ENCODE peak calls at places on chromosomes 4 and X, in seven cellular contexts. One of them, this sample, is unnamed. For H3K4me1, the result is how much of the 10 kb centered on the place peaks cover.

GRCh38 chr4:82201805-82202636 is 171.8 kb downstream of the HNRNPD start:
- DNase-seq in H9: peak
- DNase-seq in H1: no peak
- DNase-seq in mesendoderm: peak
- DNase-seq in mesenchymal stem cell: peak
- DNase-seq in neuronal stem cell: peak
- DNase-seq in trophoblast cell: peak
- DNase-seq in this sample: peak

GRCh38 chr4:1975880-1976279 is 32.9 kb downstream of the NELFA start:
- DNase-seq in mesendoderm: no peak
- DNase-seq in H9: peak
- DNase-seq in mesenchymal stem cell: no peak
- DNase-seq in H1: no peak
- DNase-seq in neuronal stem cell: no peak
- DNase-seq in trophoblast cell: no peak
- DNase-seq in this sample: no peak

GRCh38 chrX:40167240-40168182 is 69.8 kb upstream of the BCOR start:
- DNase-seq in H1: no peak
- DNase-seq in trophoblast cell: no peak
- DNase-seq in H9: peak
- DNase-seq in mesendoderm: peak
- DNase-seq in neuronal stem cell: no peak
- DNase-seq in mesenchymal stem cell: peak
- DNase-seq in this sample: no peak

GRCh38 chrX:16462912-16463311 is 187.0 kb upstream of the S100G start:
- DNase-seq in mesenchymal stem cell: peak
- DNase-seq in trophoblast cell: no peak
- DNase-seq in H9: no peak
- DNase-seq in H1: no peak
- DNase-seq in neuronal stem cell: no peak
- DNase-seq in mesendoderm: no peak
- DNase-seq in this sample: peak

GRCh38 chr4:25107827-25108516 is 52.3 kb downstream of the SEPSECS start:
- DNase-seq in mesenchymal stem cell: no peak
- DNase-seq in mesendoderm: no peak
- DNase-seq in neuronal stem cell: no peak
- DNase-seq in H9: peak
- DNase-seq in H1: no peak
- DNase-seq in trophoblast cell: no peak
- DNase-seq in this sample: no peak

GRCh38 chrX:136146614-136147319 is 566 bp upstream of the FHL1 start:
- DNase-seq in mesendoderm: no peak
- DNase-seq in mesenchymal stem cell: peak
- DNase-seq in trophoblast cell: no peak
- DNase-seq in H1: no peak
- DNase-seq in H9: no peak
- DNase-seq in neuronal stem cell: no peak
- DNase-seq in this sample: no peak

GRCh38 chr4:141643557-141643956 is 7.2 kb downstream of the IL15 start:
- DNase-seq in neuronal stem cell: no peak
- DNase-seq in H1: no peak
- DNase-seq in H9: no peak
- DNase-seq in trophoblast cell: peak
- DNase-seq in mesendoderm: no peak
- DNase-seq in mesenchymal stem cell: peak
- DNase-seq in this sample: peak

GRCh38 chr4:112888617-112889016 is 160.8 kb upstream of the ANK2 start:
- DNase-seq in H1: no peak
- DNase-seq in H9: no peak
- DNase-seq in mesendoderm: no peak
- DNase-seq in trophoblast cell: no peak
- DNase-seq in neuronal stem cell: no peak
- DNase-seq in mesenchymal stem cell: no peak
- DNase-seq in this sample: no peak

GRCh38 chrX:10620121-10620699 is at the start of gene MID1:
- DNase-seq in neuronal stem cell: peak
- DNase-seq in trophoblast cell: peak
- DNase-seq in mesendoderm: peak
- DNase-seq in H9: peak
- DNase-seq in mesenchymal stem cell: peak
- DNase-seq in H1: no peak
- DNase-seq in this sample: peak

GRCh38 chr4:1246901-1247810 is 1.8 kb downstream of the CTBP1 start:
- DNase-seq in neuronal stem cell: no peak
- DNase-seq in H9: peak
- DNase-seq in H1: no peak
- DNase-seq in trophoblast cell: peak
- DNase-seq in mesendoderm: peak
- DNase-seq in mesenchymal stem cell: no peak
- DNase-seq in this sample: no peak

GRCh38 chrX:1239681-1240142 is 27.3 kb upstream of the CRLF2 start:
- DNase-seq in mesenchymal stem cell: no peak
- DNase-seq in H1: no peak
- DNase-seq in neuronal stem cell: no peak
- DNase-seq in H9: no peak
- DNase-seq in mesendoderm: no peak
- DNase-seq in trophoblast cell: peak
- DNase-seq in this sample: no peak

GRCh38 chr4:134627386-134627785 is 425.8 kb upstream of the PABPC4L start:
- DNase-seq in trophoblast cell: no peak
- DNase-seq in mesendoderm: no peak
- DNase-seq in H9: peak
- DNase-seq in neuronal stem cell: no peak
- DNase-seq in H1: no peak
- DNase-seq in mesenchymal stem cell: no peak
- DNase-seq in this sample: no peak

GRCh38 chrX:13780868-13781427 is 35.9 kb downstream of the GPM6B start:
- DNase-seq in neuronal stem cell: no peak
- DNase-seq in H9: no peak
- DNase-seq in mesenchymal stem cell: no peak
- DNase-seq in H1: no peak
- DNase-seq in trophoblast cell: no peak
- DNase-seq in mesendoderm: no peak
- DNase-seq in this sample: no peak

GRCh38 chr4:117983541-117984451 is 50.5 kb upstream of the NDST3 start:
- DNase-seq in mesenchymal stem cell: peak
- DNase-seq in H1: no peak
- DNase-seq in trophoblast cell: no peak
- DNase-seq in neuronal stem cell: no peak
- DNase-seq in H9: no peak
- DNase-seq in mesendoderm: no peak
- DNase-seq in this sample: peak

DNA sequence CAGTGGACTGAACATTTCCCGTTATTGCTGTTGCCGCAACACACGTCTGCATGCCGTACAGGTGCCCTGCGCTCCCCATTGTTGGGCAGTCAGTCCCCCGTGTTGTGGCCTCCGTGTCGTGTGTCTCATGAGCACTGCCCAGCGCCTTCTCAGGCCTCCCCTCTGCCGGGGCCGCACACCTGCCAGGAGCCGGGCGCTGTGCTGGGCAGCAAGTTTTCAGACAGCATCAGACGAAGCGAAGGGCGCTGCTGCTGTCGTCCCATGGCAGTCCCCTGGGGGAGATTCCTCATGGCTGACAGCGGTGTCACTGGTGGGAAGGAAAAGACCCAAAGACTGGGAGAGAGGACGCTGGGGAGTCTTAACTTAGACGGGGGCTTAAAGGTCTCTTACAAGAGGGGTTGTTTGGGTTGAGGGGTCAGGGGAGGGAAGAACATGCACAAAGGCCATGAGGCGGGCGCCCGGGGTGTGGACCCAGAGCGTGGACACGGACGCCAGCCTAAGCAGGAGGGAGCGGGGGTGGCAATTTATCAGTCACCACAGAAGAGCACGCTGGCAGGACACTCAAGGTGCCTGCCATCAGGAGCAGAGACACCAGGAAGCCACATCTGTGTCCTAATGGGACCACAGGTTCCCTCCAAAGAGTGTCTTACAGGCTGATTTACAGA is 47.3 kb downstream of the RGS12 start:
- DNase-seq in H1: no peak
- DNase-seq in H9: no peak
- DNase-seq in mesenchymal stem cell: no peak
- DNase-seq in trophoblast cell: no peak
- DNase-seq in neuronal stem cell: no peak
- DNase-seq in mesendoderm: no peak
- DNase-seq in this sample: no peak
- H2BK5ac ChIP-seq in H1: no peak
- H2BK5ac ChIP-seq in H9: no peak
- H2BK5ac ChIP-seq in mesenchymal stem cell: no peak
- H2BK5ac ChIP-seq in trophoblast cell: no peak
- H2BK5ac ChIP-seq in neuronal stem cell: no peak
- H2BK5ac ChIP-seq in mesendoderm: no peak
- H2BK5ac ChIP-seq in this sample: no peak

GRCh38 chr4:102823464-102823863 is 3.9 kb downstream of the UBE2D3 start:
- DNase-seq in H9: no peak
- DNase-seq in H1: no peak
- DNase-seq in neuronal stem cell: no peak
- DNase-seq in mesendoderm: no peak
- DNase-seq in mesenchymal stem cell: no peak
- DNase-seq in trophoblast cell: no peak
- DNase-seq in this sample: no peak
- H3K4me1 ChIP-seq in H9: under half
- H3K4me1 ChIP-seq in H1: under half
- H3K4me1 ChIP-seq in neuronal stem cell: under half
- H3K4me1 ChIP-seq in mesendoderm: under half
- H3K4me1 ChIP-seq in mesenchymal stem cell: under half
- H3K4me1 ChIP-seq in trophoblast cell: under half
- H3K4me1 ChIP-seq in this sample: under half

GRCh38 chr4:108219998-108220397 is 51.3 kb upstream of the LEF1 start:
- DNase-seq in mesendoderm: peak
- DNase-seq in trophoblast cell: no peak
- DNase-seq in H9: no peak
- DNase-seq in neuronal stem cell: no peak
- DNase-seq in mesenchymal stem cell: no peak
- DNase-seq in H1: no peak
- DNase-seq in this sample: no peak
- H2BK5ac ChIP-seq in mesendoderm: no peak
- H2BK5ac ChIP-seq in trophoblast cell: no peak
- H2BK5ac ChIP-seq in H9: no peak
- H2BK5ac ChIP-seq in neuronal stem cell: no peak
- H2BK5ac ChIP-seq in mesenchymal stem cell: no peak
- H2BK5ac ChIP-seq in H1: no peak
- H2BK5ac ChIP-seq in this sample: no peak

GRCh38 chr4:145505945-145506344 is 24.3 kb downstream of the SMAD1 start:
- DNase-seq in mesendoderm: no peak
- DNase-seq in H1: no peak
- DNase-seq in H9: no peak
- DNase-seq in neuronal stem cell: no peak
- DNase-seq in mesenchymal stem cell: no peak
- DNase-seq in trophoblast cell: no peak
- DNase-seq in this sample: no peak
- H3K4me1 ChIP-seq in mesendoderm: under half
- H3K4me1 ChIP-seq in H1: under half
- H3K4me1 ChIP-seq in H9: under half
- H3K4me1 ChIP-seq in neuronal stem cell: under half
- H3K4me1 ChIP-seq in mesenchymal stem cell: under half
- H3K4me1 ChIP-seq in trophoblast cell: under half
- H3K4me1 ChIP-seq in this sample: under half

DNA sequence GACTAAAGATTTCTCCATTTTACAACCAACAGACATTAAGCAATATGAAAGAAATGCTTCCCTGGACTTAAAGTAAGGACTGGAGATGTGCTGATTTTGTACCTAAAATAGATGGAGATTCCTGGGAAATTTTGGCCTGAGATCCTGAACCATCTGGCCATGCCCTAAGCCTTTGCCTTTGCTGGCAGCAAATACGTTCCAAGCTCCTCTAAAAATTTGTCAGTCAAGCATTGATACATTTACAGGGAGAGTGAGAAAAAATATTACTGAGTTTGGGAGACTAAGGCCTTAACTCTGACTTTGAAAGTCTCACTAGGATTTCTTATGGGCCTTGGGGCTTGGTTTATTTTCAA is 63.9 kb downstream of the FHDC1 start:
- DNase-seq in mesenchymal stem cell: no peak
- DNase-seq in trophoblast cell: no peak
- DNase-seq in H9: no peak
- DNase-seq in H1: no peak
- DNase-seq in mesendoderm: no peak
- DNase-seq in neuronal stem cell: no peak
- DNase-seq in this sample: no peak
- H2BK5ac ChIP-seq in mesenchymal stem cell: no peak
- H2BK5ac ChIP-seq in trophoblast cell: no peak
- H2BK5ac ChIP-seq in H9: no peak
- H2BK5ac ChIP-seq in H1: no peak
- H2BK5ac ChIP-seq in mesendoderm: no peak
- H2BK5ac ChIP-seq in neuronal stem cell: no peak
- H2BK5ac ChIP-seq in this sample: no peak

GRCh38 chr4:10105421-10105820 is 11.2 kb downstream of the WDR1 start:
- DNase-seq in trophoblast cell: no peak
- DNase-seq in H1: no peak
- DNase-seq in H9: no peak
- DNase-seq in neuronal stem cell: no peak
- DNase-seq in mesendoderm: no peak
- DNase-seq in mesenchymal stem cell: no peak
- DNase-seq in this sample: no peak

GRCh38 chr4:10106421-10107039 is 10.1 kb downstream of the WDR1 start:
- DNase-seq in mesendoderm: peak
- DNase-seq in neuronal stem cell: no peak
- DNase-seq in H9: no peak
- DNase-seq in mesenchymal stem cell: peak
- DNase-seq in H1: no peak
- DNase-seq in trophoblast cell: peak
- DNase-seq in this sample: peak

GRCh38 chr4:10104211-10104990 is 12.2 kb downstream of the WDR1 start:
- DNase-seq in mesendoderm: no peak
- DNase-seq in neuronal stem cell: no peak
- DNase-seq in trophoblast cell: no peak
- DNase-seq in H9: no peak
- DNase-seq in mesenchymal stem cell: peak
- DNase-seq in H1: no peak
- DNase-seq in this sample: no peak

GRCh38 chr4:10105920-10106319 is 10.7 kb downstream of the WDR1 start:
- DNase-seq in mesendoderm: no peak
- DNase-seq in mesenchymal stem cell: no peak
- DNase-seq in trophoblast cell: no peak
- DNase-seq in H1: no peak
- DNase-seq in neuronal stem cell: no peak
- DNase-seq in H9: no peak
- DNase-seq in this sample: no peak

DNA sequence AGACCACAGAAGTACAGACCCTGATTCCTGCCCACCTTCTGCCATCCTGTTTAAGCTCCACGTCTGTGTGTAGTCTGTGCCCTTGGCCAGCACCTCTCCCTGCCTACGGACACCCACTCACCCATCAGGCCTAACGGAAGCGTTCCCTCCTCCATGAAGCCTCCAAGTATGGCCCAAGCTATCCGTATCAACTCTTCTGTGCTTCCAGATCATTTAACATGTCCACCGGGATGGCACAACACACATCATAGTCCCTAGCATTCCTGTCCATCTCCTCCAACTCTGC is 11.7 kb downstream of the WDR1 start:
- DNase-seq in neuronal stem cell: no peak
- DNase-seq in trophoblast cell: no peak
- DNase-seq in H9: no peak
- DNase-seq in mesenchymal stem cell: no peak
- DNase-seq in mesendoderm: no peak
- DNase-seq in H1: no peak
- DNase-seq in this sample: no peak
- H3K4me1 ChIP-seq in neuronal stem cell: under half
- H3K4me1 ChIP-seq in trophoblast cell: under half
- H3K4me1 ChIP-seq in H9: under half
- H3K4me1 ChIP-seq in mesenchymal stem cell: half or more
- H3K4me1 ChIP-seq in mesendoderm: under half
- H3K4me1 ChIP-seq in H1: under half
- H3K4me1 ChIP-seq in this sample: half or more